ENCODE peak calls at places on chromosomes 3 and 15, in six cellular contexts. One of them, this sample, is unnamed.

GRCh38 chr3:111227216-111227615 is 155.6 kb downstream of the NECTIN3 start:
- DNase-seq in epithelial cell of esophagus: peak
- DNase-seq in HCT116: no peak
- DNase-seq in mammary epithelial cell: peak
- DNase-seq in cardiac muscle cell: peak
- DNase-seq in AG09309: peak
- DNase-seq in this sample: peak

GRCh38 chr3:59510576-59510975 is 460.8 kb upstream of the CFAP20DC start:
- DNase-seq in epithelial cell of esophagus: no peak
- DNase-seq in HCT116: no peak
- DNase-seq in mammary epithelial cell: no peak
- DNase-seq in cardiac muscle cell: no peak
- DNase-seq in AG09309: no peak
- DNase-seq in this sample: no peak

GRCh38 chr15:59918994-59919951 is 84.8 kb upstream of the FOXB1 start:
- DNase-seq in epithelial cell of esophagus: peak
- DNase-seq in HCT116: no peak
- DNase-seq in mammary epithelial cell: peak
- DNase-seq in cardiac muscle cell: peak
- DNase-seq in AG09309: peak
- DNase-seq in this sample: peak

GRCh38 chr3:42463093-42463492 is 39.4 kb upstream of the VIPR1 start:
- DNase-seq in epithelial cell of esophagus: no peak
- DNase-seq in HCT116: no peak
- DNase-seq in mammary epithelial cell: no peak
- DNase-seq in cardiac muscle cell: no peak
- DNase-seq in AG09309: no peak
- DNase-seq in this sample: no peak

GRCh38 chr3:107619549-107619948 is 96.8 kb downstream of the BBX start:
- DNase-seq in epithelial cell of esophagus: peak
- DNase-seq in HCT116: no peak
- DNase-seq in mammary epithelial cell: peak
- DNase-seq in cardiac muscle cell: no peak
- DNase-seq in AG09309: no peak
- DNase-seq in this sample: no peak

GRCh38 chr15:80072285-80072684 is 12.8 kb downstream of the ZFAND6 start:
- DNase-seq in epithelial cell of esophagus: peak
- DNase-seq in HCT116: peak
- DNase-seq in mammary epithelial cell: peak
- DNase-seq in cardiac muscle cell: peak
- DNase-seq in AG09309: peak
- DNase-seq in this sample: peak

GRCh38 chr3:23325466-23326065 is 122.4 kb downstream of the UBE2E2 start:
- DNase-seq in epithelial cell of esophagus: peak
- DNase-seq in HCT116: no peak
- DNase-seq in mammary epithelial cell: peak
- DNase-seq in cardiac muscle cell: no peak
- DNase-seq in AG09309: no peak
- DNase-seq in this sample: no peak

GRCh38 chr3:85576091-85576690 is 617.4 kb downstream of the CADM2 start:
- DNase-seq in epithelial cell of esophagus: peak
- DNase-seq in HCT116: peak
- DNase-seq in mammary epithelial cell: peak
- DNase-seq in cardiac muscle cell: peak
- DNase-seq in AG09309: peak
- DNase-seq in this sample: peak

GRCh38 chr3:16088496-16088895 is 86.0 kb upstream of the GALNT15 start:
- DNase-seq in epithelial cell of esophagus: peak
- DNase-seq in HCT116: no peak
- DNase-seq in mammary epithelial cell: peak
- DNase-seq in cardiac muscle cell: no peak
- DNase-seq in AG09309: no peak
- DNase-seq in this sample: no peak

GRCh38 chr15:73522011-73522410 is 79.0 kb downstream of the REC114 start:
- DNase-seq in epithelial cell of esophagus: peak
- DNase-seq in HCT116: no peak
- DNase-seq in mammary epithelial cell: peak
- DNase-seq in cardiac muscle cell: no peak
- DNase-seq in AG09309: no peak
- DNase-seq in this sample: no peak

GRCh38 chr3:185250653-185251052 is 3.2 kb downstream of the EHHADH start:
- DNase-seq in epithelial cell of esophagus: no peak
- DNase-seq in HCT116: no peak
- DNase-seq in mammary epithelial cell: no peak
- DNase-seq in cardiac muscle cell: no peak
- DNase-seq in AG09309: no peak
- DNase-seq in this sample: no peak

GRCh38 chr3:126742057-126742456 is 38.0 kb downstream of the CHCHD6 start:
- DNase-seq in epithelial cell of esophagus: no peak
- DNase-seq in HCT116: no peak
- DNase-seq in mammary epithelial cell: no peak
- DNase-seq in cardiac muscle cell: no peak
- DNase-seq in AG09309: no peak
- DNase-seq in this sample: no peak

GRCh38 chr3:126732281-126733060 is 28.4 kb downstream of the CHCHD6 start:
- DNase-seq in epithelial cell of esophagus: no peak
- DNase-seq in HCT116: no peak
- DNase-seq in mammary epithelial cell: no peak
- DNase-seq in cardiac muscle cell: peak
- DNase-seq in AG09309: no peak
- DNase-seq in this sample: no peak

GRCh38 chr3:126734324-126734723 is 30.3 kb downstream of the CHCHD6 start:
- DNase-seq in epithelial cell of esophagus: no peak
- DNase-seq in HCT116: no peak
- DNase-seq in mammary epithelial cell: no peak
- DNase-seq in cardiac muscle cell: no peak
- DNase-seq in AG09309: no peak
- DNase-seq in this sample: no peak

GRCh38 chr3:126733061-126733430 is 29.0 kb downstream of the CHCHD6 start:
- DNase-seq in epithelial cell of esophagus: no peak
- DNase-seq in HCT116: no peak
- DNase-seq in mammary epithelial cell: no peak
- DNase-seq in cardiac muscle cell: no peak
- DNase-seq in AG09309: no peak
- DNase-seq in this sample: no peak

GRCh38 chr3:126737527-126737926 is 33.5 kb downstream of the CHCHD6 start:
- DNase-seq in epithelial cell of esophagus: no peak
- DNase-seq in HCT116: no peak
- DNase-seq in mammary epithelial cell: no peak
- DNase-seq in cardiac muscle cell: no peak
- DNase-seq in AG09309: no peak
- DNase-seq in this sample: no peak
- TF ChIP-seq CTCF in epithelial cell of esophagus: no peak
- TF ChIP-seq CTCF in HCT116: peak
- TF ChIP-seq CTCF in mammary epithelial cell: no peak
- TF ChIP-seq CTCF in cardiac muscle cell: peak
- TF ChIP-seq CTCF in AG09309: peak
- TF ChIP-seq CTCF in this sample: no peak

GRCh38 chr3:117616213-117616612 is 906.6 kb downstream of the TUSC7 start:
- DNase-seq in epithelial cell of esophagus: no peak
- DNase-seq in HCT116: no peak
- DNase-seq in mammary epithelial cell: no peak
- DNase-seq in cardiac muscle cell: no peak
- DNase-seq in AG09309: no peak
- DNase-seq in this sample: no peak

GRCh38 chr3:117624424-117624823 is 914.8 kb downstream of the TUSC7 start:
- DNase-seq in epithelial cell of esophagus: peak
- DNase-seq in HCT116: no peak
- DNase-seq in mammary epithelial cell: no peak
- DNase-seq in cardiac muscle cell: no peak
- DNase-seq in AG09309: no peak
- DNase-seq in this sample: no peak

GRCh38 chr3:117618462-117618861 is 908.9 kb downstream of the TUSC7 start:
- DNase-seq in epithelial cell of esophagus: no peak
- DNase-seq in HCT116: no peak
- DNase-seq in mammary epithelial cell: no peak
- DNase-seq in cardiac muscle cell: peak
- DNase-seq in AG09309: no peak
- DNase-seq in this sample: no peak

GRCh38 chr3:117622130-117622841 is 912.7 kb downstream of the TUSC7 start:
- DNase-seq in epithelial cell of esophagus: peak
- DNase-seq in HCT116: no peak
- DNase-seq in mammary epithelial cell: no peak
- DNase-seq in cardiac muscle cell: peak
- DNase-seq in AG09309: peak
- DNase-seq in this sample: peak

GRCh38 chr3:117619805-117620204 is 910.2 kb downstream of the TUSC7 start:
- DNase-seq in epithelial cell of esophagus: no peak
- DNase-seq in HCT116: no peak
- DNase-seq in mammary epithelial cell: no peak
- DNase-seq in cardiac muscle cell: no peak
- DNase-seq in AG09309: no peak
- DNase-seq in this sample: no peak
- H3K4me3 ChIP-seq in epithelial cell of esophagus: no peak
- H3K4me3 ChIP-seq in HCT116: no peak
- H3K4me3 ChIP-seq in mammary epithelial cell: no peak
- H3K4me3 ChIP-seq in cardiac muscle cell: no peak
- H3K4me3 ChIP-seq in AG09309: no peak
- H3K4me3 ChIP-seq in this sample: no peak

GRCh38 chr3:113556556-113557335 is 24.4 kb downstream of the SIDT1 start:
- DNase-seq in epithelial cell of esophagus: peak
- DNase-seq in HCT116: no peak
- DNase-seq in mammary epithelial cell: no peak
- DNase-seq in cardiac muscle cell: no peak
- DNase-seq in AG09309: no peak
- DNase-seq in this sample: no peak

GRCh38 chr3:113560265-113560664 is 27.9 kb downstream of the SIDT1 start:
- DNase-seq in epithelial cell of esophagus: no peak
- DNase-seq in HCT116: no peak
- DNase-seq in mammary epithelial cell: no peak
- DNase-seq in cardiac muscle cell: no peak
- DNase-seq in AG09309: no peak
- DNase-seq in this sample: no peak

GRCh38 chr3:113559011-113559410 is 26.7 kb downstream of the SIDT1 start:
- DNase-seq in epithelial cell of esophagus: peak
- DNase-seq in HCT116: no peak
- DNase-seq in mammary epithelial cell: no peak
- DNase-seq in cardiac muscle cell: no peak
- DNase-seq in AG09309: no peak
- DNase-seq in this sample: no peak

GRCh38 chr3:113555138-113555537 is 22.8 kb downstream of the SIDT1 start:
- DNase-seq in epithelial cell of esophagus: no peak
- DNase-seq in HCT116: no peak
- DNase-seq in mammary epithelial cell: no peak
- DNase-seq in cardiac muscle cell: no peak
- DNase-seq in AG09309: no peak
- DNase-seq in this sample: no peak

DNA sequence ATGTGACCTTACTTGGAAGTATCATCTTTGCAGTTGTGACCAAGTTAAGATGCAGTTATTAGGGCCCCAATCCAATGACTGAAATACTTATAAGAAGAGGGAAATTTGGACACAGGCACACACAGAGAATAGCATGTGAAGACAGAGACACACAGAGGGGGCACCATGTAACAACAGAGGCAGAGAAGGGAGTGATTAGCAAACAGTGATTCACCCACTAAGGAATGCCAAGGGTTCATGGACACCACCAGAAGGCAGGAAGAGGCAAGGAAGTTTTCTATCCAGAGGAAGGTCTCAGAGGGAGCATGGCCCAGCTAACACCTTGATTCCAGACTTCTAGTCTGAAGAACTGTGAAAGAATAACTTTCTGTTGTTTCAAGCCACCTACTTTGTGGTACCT is 25.0 kb downstream of the SIDT1 start:
- DNase-seq in epithelial cell of esophagus: peak
- DNase-seq in HCT116: peak
- DNase-seq in mammary epithelial cell: peak
- DNase-seq in cardiac muscle cell: peak
- DNase-seq in AG09309: no peak
- DNase-seq in this sample: no peak
- TF ChIP-seq CTCF in epithelial cell of esophagus: peak
- TF ChIP-seq CTCF in HCT116: peak
- TF ChIP-seq CTCF in mammary epithelial cell: peak
- TF ChIP-seq CTCF in cardiac muscle cell: peak
- TF ChIP-seq CTCF in AG09309: no peak
- TF ChIP-seq CTCF in this sample: no peak

DNA sequence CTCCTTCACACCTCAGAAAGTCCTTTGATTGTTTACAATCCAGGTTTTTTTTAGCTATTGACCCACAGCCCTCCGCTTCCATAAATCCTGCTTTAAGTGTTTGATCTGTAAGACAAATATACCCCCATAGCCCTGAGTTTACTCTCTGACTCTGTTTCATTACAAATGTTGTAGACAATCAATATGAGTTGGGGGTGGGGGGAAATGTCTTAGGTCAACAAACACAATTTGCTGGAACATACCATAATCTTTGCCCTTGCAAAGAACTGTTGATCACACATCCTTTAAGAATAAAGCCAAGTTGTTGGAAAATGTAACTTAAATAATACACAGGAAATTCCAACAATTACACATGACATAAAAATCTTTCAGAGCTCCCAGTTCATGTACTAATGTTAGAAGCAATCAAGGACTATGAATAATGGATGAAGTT is 301.8 kb upstream of the SEMA6D start:
- DNase-seq in epithelial cell of esophagus: no peak
- DNase-seq in HCT116: no peak
- DNase-seq in mammary epithelial cell: no peak
- DNase-seq in cardiac muscle cell: peak
- DNase-seq in AG09309: no peak
- DNase-seq in this sample: no peak
- H3K4me3 ChIP-seq in epithelial cell of esophagus: no peak
- H3K4me3 ChIP-seq in HCT116: no peak
- H3K4me3 ChIP-seq in mammary epithelial cell: no peak
- H3K4me3 ChIP-seq in cardiac muscle cell: no peak
- H3K4me3 ChIP-seq in AG09309: no peak
- H3K4me3 ChIP-seq in this sample: no peak

DNA sequence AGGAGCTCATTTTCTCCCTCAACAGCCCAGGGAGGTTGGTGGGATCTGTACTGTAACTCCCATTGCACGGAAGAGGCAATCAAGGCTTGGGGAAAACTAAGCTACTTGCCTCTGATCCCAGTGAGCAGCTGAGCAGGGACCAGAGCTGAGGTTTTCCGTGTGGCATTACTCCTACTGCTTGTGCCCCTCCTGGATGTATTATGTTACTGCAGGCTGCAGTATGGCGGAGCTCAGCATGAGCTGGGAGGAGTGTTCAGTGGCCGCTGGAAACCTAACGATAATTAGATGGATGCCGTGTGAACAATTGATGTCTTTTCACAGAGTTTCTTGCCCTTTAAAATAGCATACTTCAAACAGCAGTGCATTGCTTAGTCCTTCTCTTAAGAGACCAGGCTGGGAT is 2.0 kb upstream of the TPRG1 start:
- DNase-seq in epithelial cell of esophagus: no peak
- DNase-seq in HCT116: no peak
- DNase-seq in mammary epithelial cell: no peak
- DNase-seq in cardiac muscle cell: no peak
- DNase-seq in AG09309: no peak
- DNase-seq in this sample: no peak
- TF ChIP-seq CTCF in epithelial cell of esophagus: no peak
- TF ChIP-seq CTCF in HCT116: peak
- TF ChIP-seq CTCF in mammary epithelial cell: no peak
- TF ChIP-seq CTCF in cardiac muscle cell: no peak
- TF ChIP-seq CTCF in AG09309: no peak
- TF ChIP-seq CTCF in this sample: peak

GRCh38 chr3:50574280-50574831 is 5.0 kb downstream of the HEMK1 start:
- DNase-seq in epithelial cell of esophagus: no peak
- DNase-seq in HCT116: no peak
- DNase-seq in mammary epithelial cell: no peak
- DNase-seq in cardiac muscle cell: no peak
- DNase-seq in AG09309: no peak
- DNase-seq in this sample: no peak
- H3K4me3 ChIP-seq in epithelial cell of esophagus: no peak
- H3K4me3 ChIP-seq in HCT116: no peak
- H3K4me3 ChIP-seq in mammary epithelial cell: no peak
- H3K4me3 ChIP-seq in cardiac muscle cell: no peak
- H3K4me3 ChIP-seq in AG09309: no peak
- H3K4me3 ChIP-seq in this sample: no peak